ENCODE peak calls at places on chromosomes 2 and 18, in seven cellular contexts. Q, W, J, M, S, K and C are unnamed samples.

GRCh38 chr2:238999290-238999741 is 151.4 kb downstream of the TWIST2 start:
- DNase-seq in Q (peak; percentile 82), W (no peak), J (peak; percentile 58), M (no peak), S (no peak), K (no peak), C (no peak)

GRCh38 chr18:26551217-26551708 is 2.9 kb upstream of the KCTD1 start:
- DNase-seq in Q (no peak), W (no peak), J (no peak), M (no peak), S (no peak), K (no peak), C (no peak)

GRCh38 chr2:195658541-195658890 is 1.5 kb downstream of the SLC39A10 start:
- DNase-seq in Q (no peak), W (no peak), J (no peak), M (no peak), S (no peak), K (no peak), C (no peak)

GRCh38 chr2:223319601-223320000 is 267.6 kb downstream of the KCNE4 start:
- DNase-seq in Q (no peak), W (no peak), J (no peak), M (no peak), S (no peak), K (no peak), C (no peak)

GRCh38 chr2:201794261-201794660 is 12.1 kb upstream of the CDK15 start:
- DNase-seq in Q (no peak), W (no peak), J (no peak), M (no peak), S (no peak), K (no peak), C (no peak)

GRCh38 chr2:216492951-216493685 is 5.5 kb upstream of the RPL37A start:
- DNase-seq in Q (no peak), W (no peak), J (no peak), M (no peak), S (no peak), K (no peak), C (no peak)

GRCh38 chr2:214069254-214069653 is 341.6 kb upstream of the VWC2L start:
- DNase-seq in Q (no peak), W (peak; percentile 28), J (no peak), M (no peak), S (no peak), K (no peak), C (no peak)

GRCh38 chr18:79590191-79591039 is 89.2 kb upstream of the CTDP1 start:
- DNase-seq in Q (peak; percentile 82), W (no peak), J (peak; percentile 46), M (no peak), S (no peak), K (no peak), C (no peak)

GRCh38 chr18:24588440-24588839 is 128.0 kb downstream of the HRH4 start:
- DNase-seq in Q (no peak), W (no peak), J (no peak), M (no peak), S (no peak), K (no peak), C (no peak)

GRCh38 chr2:45329045-45329677 is 281.9 kb downstream of the SRBD1 start:
- DNase-seq in Q (no peak), W (no peak), J (no peak), M (no peak), S (no peak), K (no peak), C (no peak)

GRCh38 chr2:8856176-8856575 is 18.8 kb upstream of the KIDINS220 start:
- DNase-seq in Q (no peak), W (no peak), J (no peak), M (no peak), S (no peak), K (no peak), C (no peak)

GRCh38 chr2:202643012-202643858 is 8.5 kb downstream of the FAM117B start:
- DNase-seq in Q (no peak), W (no peak), J (no peak), M (no peak), S (no peak), K (no peak), C (no peak)

GRCh38 chr2:121382744-121383143 is 97.7 kb upstream of the TFCP2L1 start:
- DNase-seq in Q (no peak), W (no peak), J (no peak), M (no peak), S (no peak), K (no peak), C (no peak)

GRCh38 chr2:120474486-120474885 is 128.6 kb downstream of the INHBB start:
- DNase-seq in Q (no peak), W (no peak), J (no peak), M (no peak), S (no peak), K (no peak), C (no peak)

GRCh38 chr2:64179582-64180321 is 35.5 kb upstream of the PELI1 start:
- DNase-seq in Q (no peak), W (no peak), J (no peak), M (no peak), S (no peak), K (no peak), C (no peak)

GRCh38 chr2:32403782-32404181 is 47.0 kb downstream of the BIRC6 start:
- DNase-seq in Q (no peak), W (no peak), J (no peak), M (no peak), S (no peak), K (no peak), C (no peak)

GRCh38 chr18:23166863-23167531 is 31.7 kb downstream of the CABLES1 start:
- DNase-seq in Q (peak; percentile 20), W (no peak), J (no peak), M (no peak), S (no peak), K (no peak), C (no peak)

GRCh38 chr2:48944961-48945360 is 189.4 kb upstream of the LHCGR start:
- DNase-seq in Q (no peak), W (no peak), J (no peak), M (no peak), S (no peak), K (no peak), C (no peak)